ENCODE peak calls at places on chromosome 20, in nine cellular contexts. One of them, this sample, is unnamed.

GRCh38 chr20:48776306-48776705 is 51.5 kb downstream of the PREX1 start:
- DNase-seq in putamen: no peak
- DNase-seq in frontal cortex: no peak
- DNase-seq in T1000: peak
- DNase-seq in activated naive CD8-positive, alpha-beta T cell treated with anti-CD3 and anti-CD28 coated beads, Interleukin-2, amount 50 U/mL, for 24 hours: no peak
- DNase-seq in NCI-H1436: no peak
- DNase-seq in PC-9: no peak
- DNase-seq in adipocyte: peak
- DNase-seq in mucosa of descending colon: no peak
- DNase-seq in this sample: peak

GRCh38 chr20:37994512-37994911 is 38.7 kb downstream of the TTI1 start:
- DNase-seq in putamen: no peak
- DNase-seq in frontal cortex: no peak
- DNase-seq in T1000: no peak
- DNase-seq in activated naive CD8-positive, alpha-beta T cell treated with anti-CD3 and anti-CD28 coated beads, Interleukin-2, amount 50 U/mL, for 24 hours: no peak
- DNase-seq in NCI-H1436: no peak
- DNase-seq in PC-9: peak
- DNase-seq in adipocyte: peak
- DNase-seq in mucosa of descending colon: no peak
- DNase-seq in this sample: no peak

GRCh38 chr20:2750343-2751251 is 49.8 kb downstream of the CPXM1 start:
- DNase-seq in putamen: no peak
- DNase-seq in frontal cortex: no peak
- DNase-seq in T1000: no peak
- DNase-seq in activated naive CD8-positive, alpha-beta T cell treated with anti-CD3 and anti-CD28 coated beads, Interleukin-2, amount 50 U/mL, for 24 hours: no peak
- DNase-seq in NCI-H1436: no peak
- DNase-seq in PC-9: no peak
- DNase-seq in adipocyte: peak
- DNase-seq in mucosa of descending colon: peak
- DNase-seq in this sample: peak

GRCh38 chr20:61719691-61720347 is 345.9 kb downstream of the TAF4 start:
- DNase-seq in putamen: no peak
- DNase-seq in frontal cortex: no peak
- DNase-seq in T1000: no peak
- DNase-seq in activated naive CD8-positive, alpha-beta T cell treated with anti-CD3 and anti-CD28 coated beads, Interleukin-2, amount 50 U/mL, for 24 hours: peak
- DNase-seq in NCI-H1436: no peak
- DNase-seq in PC-9: no peak
- DNase-seq in adipocyte: no peak
- DNase-seq in mucosa of descending colon: no peak
- DNase-seq in this sample: no peak

GRCh38 chr20:53336892-53337291 is 256.7 kb downstream of the ZNF217 start:
- DNase-seq in putamen: no peak
- DNase-seq in frontal cortex: no peak
- DNase-seq in T1000: no peak
- DNase-seq in activated naive CD8-positive, alpha-beta T cell treated with anti-CD3 and anti-CD28 coated beads, Interleukin-2, amount 50 U/mL, for 24 hours: no peak
- DNase-seq in NCI-H1436: no peak
- DNase-seq in PC-9: no peak
- DNase-seq in adipocyte: no peak
- DNase-seq in mucosa of descending colon: no peak
- DNase-seq in this sample: no peak

GRCh38 chr20:23666698-23667097 is 22.1 kb downstream of the CST4 start:
- DNase-seq in putamen: no peak
- DNase-seq in frontal cortex: no peak
- DNase-seq in T1000: no peak
- DNase-seq in activated naive CD8-positive, alpha-beta T cell treated with anti-CD3 and anti-CD28 coated beads, Interleukin-2, amount 50 U/mL, for 24 hours: no peak
- DNase-seq in NCI-H1436: no peak
- DNase-seq in PC-9: no peak
- DNase-seq in adipocyte: no peak
- DNase-seq in mucosa of descending colon: no peak
- DNase-seq in this sample: no peak

GRCh38 chr20:23049933-23050838 is 714 bp upstream of the THBD start:
- DNase-seq in putamen: no peak
- DNase-seq in frontal cortex: no peak
- DNase-seq in T1000: no peak
- DNase-seq in activated naive CD8-positive, alpha-beta T cell treated with anti-CD3 and anti-CD28 coated beads, Interleukin-2, amount 50 U/mL, for 24 hours: no peak
- DNase-seq in NCI-H1436: no peak
- DNase-seq in PC-9: peak
- DNase-seq in adipocyte: peak
- DNase-seq in mucosa of descending colon: peak
- DNase-seq in this sample: no peak

GRCh38 chr20:58483470-58483869 is 31.7 kb downstream of the APCDD1L start:
- DNase-seq in putamen: no peak
- DNase-seq in frontal cortex: no peak
- DNase-seq in T1000: no peak
- DNase-seq in activated naive CD8-positive, alpha-beta T cell treated with anti-CD3 and anti-CD28 coated beads, Interleukin-2, amount 50 U/mL, for 24 hours: no peak
- DNase-seq in NCI-H1436: no peak
- DNase-seq in PC-9: no peak
- DNase-seq in adipocyte: no peak
- DNase-seq in mucosa of descending colon: no peak
- DNase-seq in this sample: no peak

GRCh38 chr20:5033566-5033965 is 32.3 kb upstream of the SLC23A2 start:
- DNase-seq in putamen: no peak
- DNase-seq in frontal cortex: no peak
- DNase-seq in T1000: no peak
- DNase-seq in activated naive CD8-positive, alpha-beta T cell treated with anti-CD3 and anti-CD28 coated beads, Interleukin-2, amount 50 U/mL, for 24 hours: no peak
- DNase-seq in NCI-H1436: no peak
- DNase-seq in PC-9: peak
- DNase-seq in adipocyte: peak
- DNase-seq in mucosa of descending colon: no peak
- DNase-seq in this sample: peak

GRCh38 chr20:1872456-1873183 is 22.6 kb upstream of the SIRPA start:
- DNase-seq in putamen: no peak
- DNase-seq in frontal cortex: no peak
- DNase-seq in T1000: no peak
- DNase-seq in activated naive CD8-positive, alpha-beta T cell treated with anti-CD3 and anti-CD28 coated beads, Interleukin-2, amount 50 U/mL, for 24 hours: no peak
- DNase-seq in NCI-H1436: no peak
- DNase-seq in PC-9: no peak
- DNase-seq in adipocyte: no peak
- DNase-seq in mucosa of descending colon: no peak
- DNase-seq in this sample: no peak

GRCh38 chr20:50868509-50869495 is 62.4 kb downstream of the ADNP start:
- DNase-seq in putamen: no peak
- DNase-seq in frontal cortex: no peak
- DNase-seq in T1000: no peak
- DNase-seq in activated naive CD8-positive, alpha-beta T cell treated with anti-CD3 and anti-CD28 coated beads, Interleukin-2, amount 50 U/mL, for 24 hours: no peak
- DNase-seq in NCI-H1436: no peak
- DNase-seq in PC-9: no peak
- DNase-seq in adipocyte: no peak
- DNase-seq in mucosa of descending colon: no peak
- DNase-seq in this sample: no peak

GRCh38 chr20:5687884-5688283 is 62.3 kb upstream of the SHLD1 start:
- DNase-seq in putamen: no peak
- DNase-seq in frontal cortex: no peak
- DNase-seq in T1000: no peak
- DNase-seq in activated naive CD8-positive, alpha-beta T cell treated with anti-CD3 and anti-CD28 coated beads, Interleukin-2, amount 50 U/mL, for 24 hours: no peak
- DNase-seq in NCI-H1436: no peak
- DNase-seq in PC-9: no peak
- DNase-seq in adipocyte: no peak
- DNase-seq in mucosa of descending colon: no peak
- DNase-seq in this sample: no peak

GRCh38 chr20:13723015-13723414 is 61.7 kb downstream of the ESF1 start:
- DNase-seq in putamen: no peak
- DNase-seq in frontal cortex: no peak
- DNase-seq in T1000: no peak
- DNase-seq in activated naive CD8-positive, alpha-beta T cell treated with anti-CD3 and anti-CD28 coated beads, Interleukin-2, amount 50 U/mL, for 24 hours: no peak
- DNase-seq in NCI-H1436: no peak
- DNase-seq in PC-9: no peak
- DNase-seq in adipocyte: no peak
- DNase-seq in mucosa of descending colon: no peak
- DNase-seq in this sample: no peak